ENCODE peak calls at places on chromosomes 16 and 17, in six cellular contexts. L, B, U, Z, Y and J are unnamed samples.

GRCh38 chr17:17780941-17781590 is 55.7 kb downstream of the SREBF1 start:
- DNase-seq in Z (no peak), Y (peak), B (no peak), L (peak), U (peak), J (no peak)

GRCh38 chr16:58306327-58306726 is 11.5 kb upstream of the PRSS54 start:
- DNase-seq in B (no peak), Y (no peak), Z (peak), U (no peak), L (peak), J (peak)

GRCh38 chr17:40445769-40446468 is 2.7 kb downstream of the IGFBP4 start:
- DNase-seq in U (no peak), B (no peak), L (peak), Z (no peak), Y (no peak), J (no peak)

GRCh38 chr17:39283896-39284295 is 58.2 kb upstream of the STAC2 start:
- DNase-seq in Z (no peak), L (no peak), Y (no peak), B (no peak), U (no peak), J (no peak)

GRCh38 chr17:81335388-81336157 is 40.5 kb upstream of the SLC38A10 start:
- DNase-seq in U (no peak), Y (no peak), Z (no peak), L (peak), B (no peak), J (no peak)

GRCh38 chr16:66026211-66026610 is 340.3 kb upstream of the CDH5 start:
- DNase-seq in U (peak), B (no peak), Z (no peak), L (peak), Y (no peak), J (no peak)

GRCh38 chr16:80463303-80463702 is 77.5 kb upstream of the DYNLRB2 start:
- DNase-seq in Y (no peak), L (no peak), Z (no peak), B (no peak), U (no peak), J (no peak)

GRCh38 chr16:89268987-89269735 is 51.7 kb downstream of the ZNF778 start:
- DNase-seq in Y (no peak), Z (no peak), U (no peak), L (no peak), B (no peak), J (no peak)

GRCh38 chr16:79679334-79679733 is 78.8 kb upstream of the MAF start:
- DNase-seq in Z (no peak), U (no peak), B (no peak), L (no peak), Y (no peak), J (no peak)

GRCh38 chr16:75087040-75087979 is 29.3 kb downstream of the LDHD start:
- DNase-seq in U (no peak), B (peak), L (no peak), Y (no peak), Z (peak), J (no peak)

GRCh38 chr17:61379457-61380216 is 20.0 kb upstream of the TBX2 start:
- DNase-seq in U (no peak), Y (no peak), L (no peak), Z (no peak), B (no peak), J (no peak)

GRCh38 chr17:40068584-40068916 is 5.8 kb downstream of the THRA start:
- DNase-seq in L (no peak), B (no peak), Y (no peak), Z (no peak), U (no peak), J (no peak)

GRCh38 chr17:31405941-31406371 is 14.5 kb downstream of the RAB11FIP4 start:
- DNase-seq in U (peak), B (no peak), L (no peak), Z (no peak), Y (no peak), J (no peak)

GRCh38 chr16:15576960-15577958 is 65.7 kb downstream of the MARF1 start:
- DNase-seq in Z (no peak), L (no peak), U (no peak), Y (no peak), B (no peak), J (no peak)

GRCh38 chr17:58232707-58233156 is 5.7 kb upstream of the LPO start:
- DNase-seq in Z (peak), Y (peak), U (no peak), L (peak), B (no peak), J (peak)

GRCh38 chr16:143456-143855 is 5.0 kb upstream of the NPRL3 start:
- DNase-seq in Y (no peak), B (no peak), L (no peak), Z (peak), U (no peak), J (no peak)

GRCh38 chr17:62032480-62032879 is 32.6 kb downstream of the MED13 start:
- DNase-seq in L (no peak), B (no peak), U (no peak), Z (no peak), Y (no peak), J (no peak)

GRCh38 chr17:82327289-82327688 is 6.3 kb downstream of the SECTM1 start:
- DNase-seq in Z (no peak), B (no peak), Y (no peak), L (no peak), U (peak), J (no peak)

GRCh38 chr17:65022751-65023421 is 33.7 kb downstream of the GNA13 start:
- DNase-seq in B (no peak), Y (peak), Z (peak), L (no peak), U (no peak), J (peak)

GRCh38 chr17:62093188-62094155 is 28.4 kb upstream of the MED13 start:
- DNase-seq in U (no peak), L (peak), B (no peak), Y (peak), Z (peak), J (peak)

GRCh38 chr16:84827131-84827574 is 7.4 kb downstream of the CRISPLD2 start:
- DNase-seq in B (no peak), Y (no peak), U (no peak), Z (no peak), L (no peak), J (no peak)

GRCh38 chr17:82225368-82226029 is 3.3 kb upstream of the SLC16A3 start:
- DNase-seq in L (no peak), B (peak), Y (no peak), U (peak), Z (no peak), J (no peak)

GRCh38 chr17:37849617-37849972 is 74.6 kb upstream of the TBC1D3K start:
- DNase-seq in Y (peak), B (no peak), Z (no peak), U (no peak), L (no peak), J (no peak)

GRCh38 chr17:57761887-57762286 is 16.8 kb upstream of the CCDC182 start:
- DNase-seq in Z (no peak), U (peak), Y (no peak), L (no peak), B (no peak), J (no peak)

GRCh38 chr16:21645261-21645721 is 7.1 kb downstream of the IGSF6 start:
- DNase-seq in Y (no peak), B (no peak), Z (no peak), U (no peak), L (no peak), J (peak)

GRCh38 chr17:13931752-13932477 is 137.4 kb upstream of the COX10 start:
- DNase-seq in L (no peak), U (no peak), Y (no peak), Z (peak), B (peak), J (no peak)

DNA sequence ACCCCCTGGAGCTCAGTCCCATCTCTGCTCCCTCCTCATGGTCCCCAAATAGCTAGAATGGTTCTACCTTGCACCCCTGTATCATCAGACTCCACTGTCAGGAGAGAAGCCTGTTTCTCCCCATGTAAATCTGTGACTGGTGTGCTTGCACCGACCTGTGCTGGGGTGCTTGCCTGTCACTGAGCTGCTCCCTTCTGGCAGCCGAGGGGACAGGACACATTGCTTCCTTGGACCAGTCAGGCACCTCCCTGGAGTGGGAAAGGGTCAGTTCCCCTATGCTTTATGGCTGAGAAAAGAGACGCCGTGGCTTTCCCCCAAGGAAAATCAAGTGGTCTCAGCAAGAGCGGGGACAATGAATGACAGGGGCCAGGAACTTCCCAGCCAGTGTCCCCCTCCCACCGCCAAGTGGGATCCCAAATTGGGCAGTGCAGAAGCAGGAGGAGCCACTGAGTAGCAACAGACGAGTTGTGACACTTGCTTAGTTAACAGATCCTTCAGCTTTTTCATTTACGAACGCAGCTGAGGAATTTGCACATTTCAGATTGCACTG is 156.3 kb downstream of the KATNIP start:
- DNase-seq in L (no peak), B (no peak), Y (no peak), Z (no peak), U (no peak), J (no peak)
- TF ChIP-seq CTCF in L (no peak), B (no peak), Y (no peak), Z (no peak), U (no peak), J (no peak)

GRCh38 chr16:19113577-19114358 is at the start of gene ITPRIPL2:
- DNase-seq in B (peak), U (peak), L (peak), Y (no peak), Z (peak), J (no peak)

GRCh38 chr16:19114359-19115147 is 789 bp downstream of the ITPRIPL2 start:
- DNase-seq in B (peak), U (peak), Y (no peak), L (peak), Z (peak), J (no peak)

GRCh38 chr16:19116711-19117449 is 3.1 kb downstream of the ITPRIPL2 start:
- DNase-seq in U (no peak), Y (no peak), Z (peak), L (no peak), B (no peak), J (no peak)

GRCh38 chr16:19118938-19119431 is 5.2 kb downstream of the ITPRIPL2 start:
- DNase-seq in Y (peak), U (no peak), B (peak), Z (peak), L (peak), J (no peak)

DNA sequence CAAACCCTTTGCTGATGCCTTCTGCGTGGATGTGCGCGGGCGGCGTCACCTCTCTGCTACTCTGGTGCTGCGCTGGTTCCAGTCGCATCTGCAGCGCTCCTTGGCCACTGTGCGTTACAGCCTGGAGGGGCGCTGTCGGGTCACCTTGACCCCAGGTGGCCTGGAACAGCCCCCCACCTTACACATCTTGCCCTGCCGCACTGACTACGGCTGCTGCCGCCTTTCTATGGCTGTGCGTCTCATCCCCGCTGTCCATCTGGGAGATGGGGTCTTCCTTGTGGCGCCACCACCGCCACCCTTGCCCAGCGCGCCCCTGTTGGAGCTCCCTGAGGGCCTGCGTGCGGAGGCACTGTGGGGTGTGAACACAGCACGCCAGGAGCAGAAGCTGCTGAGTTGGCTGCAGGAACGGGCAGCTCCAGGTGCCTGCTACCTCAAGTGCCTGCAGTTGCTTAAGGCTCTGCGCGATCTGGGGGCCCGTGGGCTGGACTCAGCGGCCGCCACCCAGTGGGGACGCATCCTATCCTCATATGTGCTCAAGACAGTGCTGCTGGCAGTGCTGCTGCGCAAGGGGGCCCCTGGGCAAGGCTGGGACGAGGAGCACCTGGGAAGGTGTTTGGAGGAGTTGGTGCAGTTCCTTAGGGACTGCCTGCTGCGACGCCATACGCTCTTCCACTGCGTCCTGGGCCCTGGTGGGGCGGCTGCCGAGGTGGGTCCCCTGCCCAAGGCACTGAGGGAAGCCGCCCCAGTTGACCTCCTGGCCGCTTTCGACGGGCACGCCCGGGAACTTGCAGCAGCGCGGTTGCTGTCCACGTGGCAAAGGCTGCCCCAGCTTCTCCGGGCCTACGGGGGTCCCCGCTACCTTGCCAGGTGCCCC is 1.6 kb downstream of the ITPRIPL2 start:
- DNase-seq in B (no peak), L (no peak), Z (no peak), U (no peak), Y (no peak), J (no peak)
- TF ChIP-seq CTCF in B (peak), L (no peak), Z (no peak), U (no peak), Y (no peak), J (no peak)

DNA sequence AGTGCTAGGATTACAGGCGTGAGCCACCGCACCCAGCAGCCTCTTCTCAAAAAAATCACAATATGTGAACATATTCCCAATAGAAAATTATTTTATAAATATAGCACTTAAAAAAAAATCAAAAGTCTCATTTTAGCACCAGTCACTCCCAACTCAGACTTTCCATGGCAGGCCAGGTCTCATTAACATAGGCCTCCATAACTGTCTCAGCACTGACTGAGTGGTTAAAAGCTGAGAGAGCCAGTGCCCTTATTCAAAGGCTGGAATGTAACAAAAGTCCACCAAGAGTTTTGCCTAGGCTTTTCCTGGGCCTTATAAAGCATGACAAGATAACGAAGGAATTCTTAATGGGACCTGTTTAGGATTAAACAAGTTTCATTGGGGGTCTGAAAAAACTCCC is 79.8 kb downstream of the EMP2 start:
- DNase-seq in Z (no peak), U (no peak), L (no peak), B (no peak), Y (no peak), J (no peak)
- TF ChIP-seq CTCF in Z (no peak), U (no peak), L (no peak), B (no peak), Y (no peak), J (no peak)

GRCh38 chr17:75876190-75876937 is 2.0 kb downstream of the TRIM47 start:
- DNase-seq in Y (no peak), B (peak), U (peak), Z (peak), L (peak), J (peak)
- TF ChIP-seq CTCF in Y (peak), B (no peak), U (peak), Z (peak), L (peak), J (peak)

GRCh38 chr17:42312035-42312284 is 23.7 kb downstream of the STAT5A start:
- DNase-seq in B (no peak), U (no peak), L (no peak), Z (no peak), Y (no peak), J (no peak)
- TF ChIP-seq CTCF in B (no peak), U (no peak), L (no peak), Z (no peak), Y (no peak), J (no peak)

DNA sequence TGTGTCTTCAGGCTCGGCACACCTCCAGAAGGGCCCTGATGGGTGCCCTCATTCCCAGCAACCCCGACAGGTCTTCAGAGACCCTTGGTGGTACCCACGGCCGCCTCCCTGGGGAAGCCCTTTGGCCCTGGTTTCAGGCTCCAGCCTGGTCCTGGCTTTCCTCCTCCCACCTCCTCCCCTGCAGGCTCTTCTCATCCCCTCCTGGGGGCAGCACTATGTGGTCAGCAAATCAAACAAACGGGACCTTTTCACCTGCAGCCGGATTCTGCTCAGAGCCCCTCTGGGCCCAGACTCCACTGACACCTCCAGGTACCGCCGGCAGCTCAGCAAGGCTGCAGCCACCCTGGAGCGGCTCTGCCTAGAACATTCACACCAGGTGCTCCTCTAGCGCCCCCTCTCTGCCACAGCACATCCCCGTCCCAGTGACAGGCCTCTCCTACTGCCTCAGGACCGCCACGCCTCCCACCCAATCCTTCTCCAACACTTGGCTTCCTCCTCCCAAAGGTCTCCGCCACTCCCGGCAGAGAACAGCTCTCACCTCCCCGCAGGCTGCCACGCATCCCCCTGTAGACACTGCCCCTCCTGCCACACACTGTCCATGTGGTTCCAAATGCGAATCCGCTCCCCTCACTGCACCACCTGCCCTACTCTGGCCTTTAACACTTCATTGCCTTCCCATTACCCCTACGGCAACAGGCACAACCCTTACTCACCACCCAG is 12.0 kb downstream of the CORO7 start:
- DNase-seq in Z (no peak), Y (no peak), B (no peak), U (peak), L (peak), J (no peak)
- TF ChIP-seq CTCF in Z (peak), Y (peak), B (peak), U (peak), L (peak), J (peak)

GRCh38 chr17:72515291-72516065 is 394.7 kb downstream of the SOX9 start:
- DNase-seq in Z (no peak), Y (no peak), L (no peak), U (peak), B (no peak), J (peak)
- TF ChIP-seq CTCF in Z (no peak), Y (no peak), L (no peak), U (no peak), B (no peak), J (no peak)